ENCODE peak calls at places on chromosomes 3 and 15, in four cellular contexts. One of them, this sample, is unnamed.

GRCh38 chr3:193915099-193915498 is 220.8 kb upstream of the HES1 start:
- DNase-seq in A549: no peak
- DNase-seq in tibial nerve: no peak
- DNase-seq in hepatocyte: no peak
- DNase-seq in this sample: no peak

GRCh38 chr15:84570164-84570692 is 30.6 kb upstream of the ZSCAN2 start:
- DNase-seq in tibial nerve: peak; percentile 38
- DNase-seq in hepatocyte: peak; percentile 52
- DNase-seq in A549: peak; percentile 44
- DNase-seq in this sample: no peak

GRCh38 chr3:26623409-26624208 is 1.0 kb downstream of the LRRC3B start:
- DNase-seq in A549: no peak
- DNase-seq in tibial nerve: no peak
- DNase-seq in hepatocyte: peak; percentile 16
- DNase-seq in this sample: no peak

GRCh38 chr15:29821416-29822099 is 710 bp downstream of the TJP1 start:
- DNase-seq in tibial nerve: peak; percentile 41
- DNase-seq in hepatocyte: peak; percentile 92
- DNase-seq in A549: peak; percentile 75
- DNase-seq in this sample: no peak

GRCh38 chr15:38004218-38004848 is 69.9 kb downstream of the TMCO5A start:
- DNase-seq in tibial nerve: no peak
- DNase-seq in hepatocyte: no peak
- DNase-seq in A549: no peak
- DNase-seq in this sample: no peak

GRCh38 chr3:150235799-150236198 is 172.3 kb upstream of the TSC22D2 start:
- DNase-seq in hepatocyte: no peak
- DNase-seq in tibial nerve: no peak
- DNase-seq in A549: no peak
- DNase-seq in this sample: no peak

GRCh38 chr15:62503451-62503850 is 338.4 kb upstream of the C2CD4B start:
- DNase-seq in tibial nerve: no peak
- DNase-seq in hepatocyte: peak; percentile 42
- DNase-seq in A549: no peak
- DNase-seq in this sample: no peak

GRCh38 chr3:37729119-37729518 is 132.6 kb upstream of the CTDSPL start:
- DNase-seq in A549: no peak
- DNase-seq in hepatocyte: no peak
- DNase-seq in tibial nerve: no peak
- DNase-seq in this sample: no peak

GRCh38 chr15:41798607-41799487 is 24.6 kb downstream of the MAPKBP1 start:
- DNase-seq in tibial nerve: no peak
- DNase-seq in hepatocyte: no peak
- DNase-seq in A549: no peak
- DNase-seq in this sample: no peak

GRCh38 chr15:77723756-77724155 is 91.0 kb upstream of the LINGO1 start:
- DNase-seq in A549: no peak
- DNase-seq in hepatocyte: no peak
- DNase-seq in tibial nerve: no peak
- DNase-seq in this sample: no peak

GRCh38 chr3:96813820-96814580 is 394 bp upstream of the EPHA6 start:
- DNase-seq in hepatocyte: peak; percentile 85
- DNase-seq in A549: peak; percentile 31
- DNase-seq in tibial nerve: no peak
- DNase-seq in this sample: no peak

GRCh38 chr15:59350421-59350732 is 22.3 kb downstream of the MYO1E start:
- DNase-seq in hepatocyte: no peak
- DNase-seq in tibial nerve: no peak
- DNase-seq in A549: no peak
- DNase-seq in this sample: no peak
- H3K4me1 ChIP-seq in hepatocyte: no peaks in the 10 kb centered on the region
- H3K4me1 ChIP-seq in tibial nerve: peaks cover 21% of the 10 kb centered on the region
- H3K4me1 ChIP-seq in A549: peaks cover 91% of the 10 kb centered on the region
- H3K4me1 ChIP-seq in this sample: peaks cover 46% of the 10 kb centered on the region

DNA sequence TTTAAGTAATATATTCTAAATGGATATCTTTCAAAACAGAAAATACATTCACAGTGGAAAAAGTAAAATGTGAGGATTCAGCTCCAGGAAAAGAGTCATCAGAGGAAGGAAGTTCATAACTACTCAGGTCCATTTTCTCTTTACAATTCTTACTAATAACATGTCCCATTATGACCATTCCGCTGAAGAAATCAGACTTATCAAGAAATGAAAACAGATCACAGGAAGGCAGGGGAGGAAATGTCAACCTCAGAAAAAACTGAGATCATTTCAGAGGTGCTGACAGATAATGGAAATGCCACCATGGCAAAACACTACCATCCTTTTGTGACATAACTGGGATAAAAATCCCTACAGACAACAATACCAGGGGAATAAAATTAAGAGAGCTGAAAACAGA is 139.5 kb downstream of the MAGI1 start:
- DNase-seq in hepatocyte: no peak
- DNase-seq in tibial nerve: no peak
- DNase-seq in A549: no peak
- DNase-seq in this sample: no peak
- TF ChIP-seq CTCF in hepatocyte: no peak
- TF ChIP-seq CTCF in tibial nerve: no peak
- TF ChIP-seq CTCF in A549: no peak
- TF ChIP-seq CTCF in this sample: no peak

DNA sequence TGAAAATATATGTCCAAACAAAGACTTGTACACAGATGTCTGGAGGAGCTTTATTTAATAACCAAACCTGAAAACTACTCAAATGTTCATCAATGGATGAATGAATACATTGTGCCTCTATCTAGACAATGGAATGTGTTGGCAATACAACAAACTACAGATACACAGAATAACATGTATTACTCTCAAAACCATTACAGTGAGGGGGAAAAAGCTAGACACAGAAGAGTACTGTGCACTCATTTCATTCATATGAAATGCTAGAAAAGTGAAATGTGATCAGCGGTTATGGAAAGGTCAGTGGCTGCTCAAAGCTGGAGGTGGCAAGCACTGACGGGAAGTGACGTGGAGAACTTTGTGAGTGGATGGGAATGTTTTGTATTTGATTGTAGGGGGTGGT is 13.2 kb downstream of the STOML1 start:
- DNase-seq in tibial nerve: no peak
- DNase-seq in A549: no peak
- DNase-seq in hepatocyte: no peak
- DNase-seq in this sample: no peak
- H3K4me1 ChIP-seq in tibial nerve: peaks cover 41% of the 10 kb centered on the region
- H3K4me1 ChIP-seq in A549: peaks cover 14% of the 10 kb centered on the region
- H3K4me1 ChIP-seq in hepatocyte: peaks cover 27% of the 10 kb centered on the region
- H3K4me1 ChIP-seq in this sample: peaks cover 30% of the 10 kb centered on the region

DNA sequence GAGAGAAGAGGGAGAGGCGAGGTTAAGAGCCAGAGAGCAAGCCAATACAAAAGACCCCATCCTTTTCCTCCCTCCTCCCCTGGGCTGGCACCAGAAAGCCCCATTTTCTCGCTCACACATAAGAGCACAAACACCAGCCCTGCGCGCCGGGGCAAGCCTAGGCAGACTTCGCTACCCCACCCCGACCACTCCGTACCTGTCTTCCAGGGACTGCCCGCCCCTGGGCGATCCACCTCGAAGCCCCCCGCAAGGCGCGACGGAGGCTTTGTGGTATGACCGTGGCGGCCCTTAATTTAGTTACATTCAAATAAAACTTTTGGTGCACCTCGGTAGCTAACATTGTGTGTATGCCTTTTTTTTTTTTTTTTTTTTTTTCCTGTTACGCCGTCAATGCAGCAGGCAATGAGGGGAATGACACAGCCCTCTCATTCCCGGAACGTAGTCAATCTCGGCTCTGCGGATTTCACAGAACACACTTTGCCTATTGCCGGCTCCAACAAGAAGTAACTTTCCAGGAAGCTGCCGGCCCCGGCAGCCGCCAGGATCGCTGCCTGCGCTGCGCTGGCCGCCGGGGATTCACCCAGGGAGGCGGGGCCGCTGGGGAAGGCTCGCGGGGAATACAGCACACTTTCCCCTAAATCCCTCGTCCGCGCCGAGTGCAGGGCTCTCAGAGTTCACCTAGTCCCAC is 7.7 kb downstream of the BCL6 start:
- DNase-seq in tibial nerve: peak; percentile 50
- DNase-seq in A549: no peak
- DNase-seq in hepatocyte: peak; percentile 85
- DNase-seq in this sample: no peak
- TF ChIP-seq CTCF in tibial nerve: no peak
- TF ChIP-seq CTCF in A549: no peak
- TF ChIP-seq CTCF in hepatocyte: no peak
- TF ChIP-seq CTCF in this sample: peak; percentile 8

GRCh38 chr3:107208100-107208499 is 169.1 kb upstream of the CCDC54 start:
- DNase-seq in A549: peak; percentile 35
- DNase-seq in tibial nerve: no peak
- DNase-seq in hepatocyte: peak; percentile 77
- DNase-seq in this sample: no peak

GRCh38 chr3:107208796-107209195 is 168.4 kb upstream of the CCDC54 start:
- DNase-seq in A549: no peak
- DNase-seq in hepatocyte: no peak
- DNase-seq in tibial nerve: no peak
- DNase-seq in this sample: no peak

GRCh38 chr3:107209302-107210060 is 167.8 kb upstream of the CCDC54 start:
- DNase-seq in tibial nerve: no peak
- DNase-seq in A549: no peak
- DNase-seq in hepatocyte: no peak
- DNase-seq in this sample: no peak

GRCh38 chr3:107212709-107213664 is 164.3 kb upstream of the CCDC54 start:
- DNase-seq in hepatocyte: no peak
- DNase-seq in A549: no peak
- DNase-seq in tibial nerve: no peak
- DNase-seq in this sample: no peak

GRCh38 chr3:107211608-107212007 is 165.6 kb upstream of the CCDC54 start:
- DNase-seq in tibial nerve: no peak
- DNase-seq in hepatocyte: no peak
- DNase-seq in A549: no peak
- DNase-seq in this sample: no peak
- H3K4me1 ChIP-seq in tibial nerve: peaks cover 28% of the 10 kb centered on the region
- H3K4me1 ChIP-seq in hepatocyte: peaks cover 10% of the 10 kb centered on the region
- H3K4me1 ChIP-seq in A549: peaks cover 26% of the 10 kb centered on the region
- H3K4me1 ChIP-seq in this sample: peaks cover 43% of the 10 kb centered on the region

DNA sequence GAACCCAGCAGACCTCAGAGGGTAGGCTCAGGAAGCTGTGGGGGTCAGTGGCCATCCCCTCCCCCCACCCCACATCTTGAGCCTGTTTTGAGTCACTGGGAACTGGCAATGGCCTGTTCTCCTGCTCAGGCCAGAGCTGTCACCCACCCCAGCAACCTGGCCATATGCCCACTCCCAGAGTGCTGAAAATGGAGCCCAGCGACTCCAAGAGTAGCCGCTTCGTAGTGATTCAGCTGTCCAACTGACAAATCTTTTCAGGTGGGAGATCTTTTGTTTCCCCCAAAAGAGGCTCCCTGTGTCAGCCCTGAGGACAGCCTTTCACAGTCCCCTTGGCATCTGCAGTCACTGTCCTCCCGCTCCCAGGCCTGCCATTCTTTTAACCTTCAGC is 32.4 kb downstream of the KY start:
- DNase-seq in tibial nerve: no peak
- DNase-seq in hepatocyte: no peak
- DNase-seq in A549: no peak
- DNase-seq in this sample: no peak
- TF ChIP-seq CTCF in tibial nerve: no peak
- TF ChIP-seq CTCF in hepatocyte: no peak
- TF ChIP-seq CTCF in A549: no peak
- TF ChIP-seq CTCF in this sample: no peak

GRCh38 chr3:156676467-156677119 is 2.2 kb downstream of the TIPARP start:
- DNase-seq in A549: peak; percentile 15
- DNase-seq in tibial nerve: no peak
- DNase-seq in hepatocyte: no peak
- DNase-seq in this sample: no peak
- H3K4me1 ChIP-seq in A549: peaks cover 50% of the 10 kb centered on the region
- H3K4me1 ChIP-seq in tibial nerve: no peaks in the 10 kb centered on the region
- H3K4me1 ChIP-seq in hepatocyte: peaks cover 12% of the 10 kb centered on the region
- H3K4me1 ChIP-seq in this sample: peaks cover 54% of the 10 kb centered on the region